ENCODE peak calls at places on chromosome 1, in six cellular contexts. J is iPS-NIHi11; P is left cardiac atrium; C is cardiac fibroblast; L is activated CD8-positive, alpha-beta memory T cell treated with anti-CD3 and anti-CD28 coated beads, Interleukin-2, amount 10 ng/mL, durations not matched to agents 7 days and 5 days; K is stomach. Q is an unnamed sample.
A peak's percentile ranks its signal among the peaks of the same experiment; 100 is the strongest.

GRCh38 chr1:238336531-238336930 is 445.8 kb upstream of the ZP4 start:
- DNase-seq in J (no peak), P (no peak), C (no peak), L (no peak), K (no peak), Q (peak; percentile 7)

GRCh38 chr1:9101510-9102146 is 27.3 kb downstream of the GPR157 start:
- DNase-seq in J (peak; percentile 85), P (no peak), C (peak; percentile 78), L (peak; percentile 61), K (no peak), Q (peak; percentile 56)

GRCh38 chr1:48031676-48032075 is 34.5 kb upstream of the TRABD2B start:
- DNase-seq in J (no peak), P (no peak), C (peak; percentile 51), L (no peak), K (no peak), Q (no peak)

GRCh38 chr1:244207042-244207934 is 156.2 kb downstream of the ZBTB18 start:
- DNase-seq in J (no peak), P (no peak), C (peak; percentile 90), L (no peak), K (no peak), Q (no peak)

GRCh38 chr1:41160498-41161110 is 81.5 kb downstream of the SCMH1 start:
- DNase-seq in J (no peak), P (no peak), C (no peak), L (no peak), K (no peak), Q (no peak)

GRCh38 chr1:47438321-47439150 is 692 bp downstream of the FOXD2 start:
- DNase-seq in J (no peak), P (no peak), C (no peak), L (peak; percentile 58), K (no peak), Q (no peak)

GRCh38 chr1:4028139-4028501 is 128.0 kb upstream of the C1orf174 start:
- DNase-seq in J (no peak), P (no peak), C (no peak), L (no peak), K (no peak), Q (no peak)

GRCh38 chr1:7375329-7375728 is 395.8 kb upstream of the VAMP3 start:
- DNase-seq in J (no peak), P (no peak), C (no peak), L (peak; percentile 29), K (peak; percentile 20), Q (no peak)

GRCh38 chr1:98251497-98251896 is 330.7 kb upstream of the DPYD start:
- DNase-seq in J (no peak), P (no peak), C (no peak), L (no peak), K (no peak), Q (no peak)

GRCh38 chr1:114234408-114235119 is 80.9 kb upstream of the SYT6 start:
- DNase-seq in J (no peak), P (no peak), C (no peak), L (no peak), K (no peak), Q (no peak)

GRCh38 chr1:19260211-19261138 is 8.9 kb downstream of the MRTO4 start:
- DNase-seq in J (no peak), P (no peak), C (peak; percentile 29), L (no peak), K (peak; percentile 32), Q (no peak)

GRCh38 chr1:245475116-245475515 is 320.3 kb downstream of the KIF26B start:
- DNase-seq in J (no peak), P (no peak), C (peak; percentile 39), L (no peak), K (no peak), Q (no peak)

GRCh38 chr1:203306970-203307541 is 1.7 kb downstream of the BTG2 start:
- DNase-seq in J (no peak), P (peak; percentile 60), C (no peak), L (peak; percentile 74), K (peak; percentile 48), Q (no peak)

GRCh38 chr1:25544243-25544764 is 898 bp downstream of the LDLRAP1 start:
- DNase-seq in J (no peak), P (no peak), C (no peak), L (no peak), K (peak; percentile 40), Q (no peak)

GRCh38 chr1:183932412-183932811 is 105.1 kb downstream of the COLGALT2 start:
- DNase-seq in J (no peak), P (peak; percentile 89), C (peak; percentile 92), L (no peak), K (peak; percentile 31), Q (no peak)

GRCh38 chr1:207495816-207496792 is at the start of gene CR1:
- DNase-seq in J (peak; percentile 21), P (peak; percentile 34), C (peak; percentile 6), L (peak; percentile 46), K (peak; percentile 31), Q (no peak)

GRCh38 chr1:86515597-86515996 is 31.3 kb upstream of the CLCA4 start:
- DNase-seq in J (peak; percentile 47), P (no peak), C (peak; percentile 28), L (no peak), K (no peak), Q (peak; percentile 6)

GRCh38 chr1:185567006-185567405 is 167.2 kb upstream of the HMCN1 start:
- DNase-seq in J (no peak), P (no peak), C (peak; percentile 80), L (peak; percentile 79), K (no peak), Q (peak; percentile 24)

GRCh38 chr1:118254483-118254882 is 69.5 kb upstream of the SPAG17 start:
- DNase-seq in J (no peak), P (no peak), C (no peak), L (no peak), K (no peak), Q (no peak)

GRCh38 chr1:164562947-164563346 is 4.0 kb downstream of the PBX1 start:
- DNase-seq in J (no peak), P (no peak), C (no peak), L (no peak), K (no peak), Q (no peak)

GRCh38 chr1:11783556-11783955 is 21.6 kb downstream of the C1orf167 start:
- DNase-seq in J (no peak), P (no peak), C (no peak), L (no peak), K (no peak), Q (no peak)

GRCh38 chr1:201356701-201357100 is 20.8 kb downstream of the TNNT2 start:
- DNase-seq in J (no peak), P (no peak), C (no peak), L (no peak), K (no peak), Q (no peak)

GRCh38 chr1:53061859-53062714 is at the start of gene PODN:
- DNase-seq in J (peak; percentile 66), P (peak; percentile 56), C (peak; percentile 58), L (no peak), K (no peak), Q (no peak)

GRCh38 chr1:206631085-206631509 is 4.2 kb upstream of the DYRK3 start:
- DNase-seq in J (peak; percentile 92), P (peak; percentile 74), C (peak; percentile 96), L (peak; percentile 53), K (peak; percentile 55), Q (peak; percentile 75)

GRCh38 chr1:84598418-84598817 is 24.2 kb upstream of the CTBS start:
- DNase-seq in J (no peak), P (no peak), C (peak; percentile 36), L (no peak), K (no peak), Q (no peak)

GRCh38 chr1:149977345-149977744 is 33.2 kb downstream of the OTUD7B start:
- DNase-seq in J (no peak), P (no peak), C (no peak), L (no peak), K (no peak), Q (no peak)

GRCh38 chr1:114094675-114095074 is 59.0 kb downstream of the SYT6 start:
- DNase-seq in J (no peak), P (no peak), C (no peak), L (no peak), K (no peak), Q (no peak)

GRCh38 chr1:234478152-234478480 is 863 bp downstream of the TARBP1 start:
- DNase-seq in J (peak; percentile 82), P (peak; percentile 65), C (peak; percentile 44), L (peak; percentile 81), K (peak; percentile 78), Q (peak; percentile 50)

GRCh38 chr1:203351037-203351625 is at the start of gene FMOD:
- DNase-seq in J (peak; percentile 72), P (peak; percentile 77), C (peak; percentile 90), L (no peak), K (peak; percentile 79), Q (no peak)